ENCODE peak calls at places on chromosomes 16 and 17, in ten cellular contexts. M, W, H, C, D, Z, X, U, F and O are unnamed samples.

GRCh38 chr16:80614908-80615696 is 74.3 kb downstream of the DYNLRB2 start:
- DNase-seq in M (peak; percentile 43), W (no peak), H (no peak), C (peak; percentile 60), D (no peak), Z (no peak), X (no peak), U (no peak), F (no peak), O (no peak)

GRCh38 chr16:4609200-4610010 is 5.3 kb downstream of the UBALD1 start:
- DNase-seq in M (no peak), W (no peak), H (no peak), C (no peak), D (no peak), Z (no peak), X (no peak), U (no peak), F (no peak), O (no peak)

GRCh38 chr17:67388986-67389385 is 11.9 kb downstream of the PITPNC1 start:
- DNase-seq in M (no peak), W (no peak), H (no peak), C (no peak), D (no peak), Z (no peak), X (no peak), U (no peak), F (no peak), O (no peak)

GRCh38 chr17:63626551-63627228 is 4.5 kb downstream of the MAP3K3 start:
- DNase-seq in M (no peak), W (no peak), H (no peak), C (no peak), D (no peak), Z (no peak), X (no peak), U (no peak), F (no peak), O (no peak)

GRCh38 chr17:63458478-63458877 is 12.4 kb upstream of the CYB561 start:
- DNase-seq in M (no peak), W (no peak), H (no peak), C (no peak), D (no peak), Z (no peak), X (no peak), U (no peak), F (no peak), O (no peak)

GRCh38 chr16:70638814-70639792 is 7.3 kb upstream of the IL34 start:
- DNase-seq in M (no peak), W (no peak), H (no peak), C (no peak), D (no peak), Z (no peak), X (no peak), U (no peak), F (no peak), O (no peak)

GRCh38 chr17:71975331-71975801 is 145.5 kb upstream of the SOX9 start:
- DNase-seq in M (peak; percentile 66), W (peak; percentile 82), H (no peak), C (peak; percentile 24), D (no peak), Z (no peak), X (peak; percentile 26), U (peak; percentile 82), F (peak; percentile 37), O (peak; percentile 34)

GRCh38 chr17:62963296-62963695 is 2.7 kb upstream of the TANC2 start:
- DNase-seq in M (peak; percentile 67), W (no peak), H (no peak), C (peak; percentile 74), D (no peak), Z (no peak), X (no peak), U (no peak), F (no peak), O (no peak)

GRCh38 chr17:17535957-17536356 is 39.8 kb upstream of the RASD1 start:
- DNase-seq in M (no peak), W (peak; percentile 46), H (no peak), C (no peak), D (no peak), Z (no peak), X (no peak), U (peak; percentile 96), F (peak; percentile 38), O (peak; percentile 13)

GRCh38 chr17:39938140-39938869 is 10.8 kb downstream of the LRRC3C start:
- DNase-seq in M (no peak), W (no peak), H (no peak), C (no peak), D (no peak), Z (no peak), X (no peak), U (no peak), F (no peak), O (no peak)

GRCh38 chr16:1450218-1450617 is 5.9 kb upstream of the CCDC154 start:
- DNase-seq in M (no peak), W (no peak), H (no peak), C (no peak), D (no peak), Z (no peak), X (no peak), U (no peak), F (no peak), O (no peak)

GRCh38 chr17:68152161-68152571 is 95.7 kb upstream of the AMZ2 start:
- DNase-seq in M (no peak), W (peak; percentile 83), H (no peak), C (no peak), D (no peak), Z (no peak), X (no peak), U (no peak), F (no peak), O (no peak)

GRCh38 chr16:72787519-72788268 is 260.2 kb downstream of the ZFHX3 start:
- DNase-seq in M (peak; percentile 82), W (peak; percentile 77), H (peak; percentile 18), C (peak; percentile 74), D (peak; percentile 82), Z (peak; percentile 81), X (peak; percentile 51), U (peak; percentile 86), F (peak; percentile 38), O (peak; percentile 24)

GRCh38 chr16:81445143-81445922 is 725 bp downstream of the CMIP start:
- DNase-seq in M (peak; percentile 32), W (peak; percentile 76), H (peak; percentile 13), C (peak; percentile 42), D (peak; percentile 58), Z (peak; percentile 62), X (no peak), U (no peak), F (no peak), O (peak; percentile 14)

GRCh38 chr16:2511128-2511785 is 2.5 kb upstream of the ATP6V0C start:
- DNase-seq in M (no peak), W (peak; percentile 70), H (no peak), C (no peak), D (no peak), Z (no peak), X (no peak), U (no peak), F (no peak), O (no peak)

GRCh38 chr16:13883266-13883665 is 36.7 kb upstream of the ERCC4 start:
- DNase-seq in M (no peak), W (no peak), H (no peak), C (no peak), D (no peak), Z (no peak), X (no peak), U (no peak), F (no peak), O (no peak)

GRCh38 chr17:4811471-4811870 is 4.5 kb downstream of the PLD2 start:
- DNase-seq in M (no peak), W (no peak), H (no peak), C (no peak), D (no peak), Z (no peak), X (no peak), U (no peak), F (no peak), O (no peak)

GRCh38 chr17:83192161-83192788 is 112.9 kb downstream of the METRNL start:
- DNase-seq in M (no peak), W (no peak), H (no peak), C (no peak), D (no peak), Z (no peak), X (no peak), U (peak; percentile 77), F (no peak), O (no peak)

GRCh38 chr17:27407916-27408846 is 48.1 kb upstream of the KSR1 start:
- DNase-seq in M (peak; percentile 48), W (no peak), H (no peak), C (peak; percentile 73), D (no peak), Z (no peak), X (no peak), U (no peak), F (no peak), O (no peak)

GRCh38 chr16:86424968-86425367 is 85.4 kb upstream of the FOXF1 start:
- DNase-seq in M (no peak), W (no peak), H (no peak), C (no peak), D (no peak), Z (no peak), X (no peak), U (no peak), F (no peak), O (no peak)

GRCh38 chr17:75639771-75640555 is 6.7 kb downstream of the SMIM5 start:
- DNase-seq in M (no peak), W (peak; percentile 82), H (no peak), C (no peak), D (no peak), Z (no peak), X (no peak), U (peak; percentile 55), F (no peak), O (no peak)

GRCh38 chr16:3364774-3365427 is 9.2 kb downstream of the OR2C1 start:
- DNase-seq in M (peak; percentile 90), W (peak; percentile 85), H (peak; percentile 82), C (peak; percentile 84), D (peak; percentile 91), Z (peak; percentile 85), X (peak; percentile 74), U (peak; percentile 79), F (peak; percentile 90), O (peak; percentile 92)

GRCh38 chr17:78849026-78849425 is 8.4 kb upstream of the USP36 start:
- DNase-seq in M (no peak), W (no peak), H (no peak), C (no peak), D (no peak), Z (no peak), X (no peak), U (no peak), F (no peak), O (no peak)

GRCh38 chr17:73588291-73589095 is 55.8 kb downstream of the SDK2 start:
- DNase-seq in M (peak; percentile 27), W (no peak), H (no peak), C (no peak), D (no peak), Z (no peak), X (no peak), U (no peak), F (no peak), O (no peak)

GRCh38 chr17:13520899-13521572 is 80.7 kb downstream of the HS3ST3A1 start:
- DNase-seq in M (peak; percentile 8), W (no peak), H (no peak), C (no peak), D (no peak), Z (no peak), X (no peak), U (no peak), F (no peak), O (no peak)

GRCh38 chr17:4898927-4899326 is 409 bp upstream of the C17orf107 start:
- DNase-seq in M (no peak), W (no peak), H (no peak), C (no peak), D (no peak), Z (no peak), X (no peak), U (no peak), F (no peak), O (no peak)

GRCh38 chr17:75573540-75573957 is 14.1 kb upstream of the MYO15B start:
- DNase-seq in M (no peak), W (no peak), H (no peak), C (no peak), D (no peak), Z (no peak), X (no peak), U (no peak), F (no peak), O (no peak)

GRCh38 chr17:77258638-77259037 is 117.9 kb downstream of the SEC14L1 start:
- DNase-seq in M (no peak), W (no peak), H (no peak), C (no peak), D (no peak), Z (no peak), X (no peak), U (no peak), F (no peak), O (no peak)